ENCODE peak calls at places on chromosome 13, in seven cellular contexts. P is A549, V is GM23338, L is HepG2, Y is HCT116, A is K562, W is SK-N-SH. G is an unnamed sample. For H3K4me1, the result is how much of the 10 kb centered on the place peaks cover.

GRCh38 chr13:76425930-76426329 is 460.3 kb downstream of the KCTD12 start:
- DNase-seq in Y (no peak), L (no peak), V (no peak), P (no peak), W (no peak), A (no peak), G (no peak)

GRCh38 chr13:42821437-42821836 is 40.1 kb downstream of the FAM216B start:
- DNase-seq in L (no peak), P (no peak), V (no peak), W (no peak), Y (no peak), A (no peak), G (no peak)

GRCh38 chr13:80630685-80631121 is 289.8 kb upstream of the SPRY2 start:
- DNase-seq in W (no peak), Y (no peak), V (no peak), A (no peak), L (no peak), P (no peak), G (no peak)

GRCh38 chr13:73943137-73943964 is 190.9 kb downstream of the KLF12 start:
- DNase-seq in Y (no peak), A (no peak), P (no peak), V (no peak), W (peak), L (no peak), G (no peak)

GRCh38 chr13:59745395-59745788 is 418.3 kb downstream of the DIAPH3 start:
- DNase-seq in L (peak), P (no peak), Y (no peak), V (no peak), W (no peak), A (no peak), G (no peak)

GRCh38 chr13:36766295-36766694 is 52.7 kb upstream of the RFXAP start:
- DNase-seq in W (no peak), V (peak), Y (peak), P (peak), L (peak), A (no peak), G (no peak)

GRCh38 chr13:71864094-71864980 is 2.7 kb downstream of the DACH1 start:
- DNase-seq in A (no peak), W (peak), P (no peak), Y (no peak), V (peak), L (no peak), G (no peak)

GRCh38 chr13:108322206-108322824 is 52.8 kb downstream of the TNFSF13B start:
- DNase-seq in V (peak), W (peak), P (peak), A (peak), L (peak), Y (peak), G (peak)

GRCh38 chr13:60931858-60932546 is 483.6 kb downstream of the PCDH20 start:
- DNase-seq in L (peak), Y (no peak), A (no peak), V (no peak), W (no peak), P (peak), G (peak)

GRCh38 chr13:27728271-27728670 is 64.0 kb upstream of the GSX1 start:
- DNase-seq in L (no peak), W (no peak), A (no peak), P (peak), V (peak), Y (no peak), G (no peak)

GRCh38 chr13:76764429-76764828 is 121.8 kb downstream of the KCTD12 start:
- DNase-seq in Y (no peak), L (no peak), V (no peak), W (no peak), P (no peak), A (no peak), G (no peak)

GRCh38 chr13:38308736-38309135 is 40.9 kb upstream of the UFM1 start:
- DNase-seq in L (no peak), P (no peak), V (no peak), A (no peak), W (no peak), Y (no peak), G (no peak)

GRCh38 chr13:28743045-28743444 is 24.3 kb upstream of the SLC46A3 start:
- DNase-seq in A (no peak), V (no peak), P (no peak), Y (no peak), L (no peak), W (no peak), G (no peak)

GRCh38 chr13:44498969-44499368 is 77.2 kb downstream of the TSC22D1 start:
- DNase-seq in L (no peak), V (no peak), Y (no peak), W (no peak), A (no peak), P (no peak), G (no peak)

GRCh38 chr13:77800219-77800618 is 102.7 kb downstream of the SLAIN1 start:
- DNase-seq in V (no peak), L (no peak), W (no peak), Y (no peak), A (no peak), P (no peak), G (no peak)

GRCh38 chr13:65093352-65093751 is 2136.8 kb downstream of the PCDH9 start:
- DNase-seq in P (no peak), A (no peak), L (no peak), Y (no peak), W (peak), V (no peak), G (no peak)

GRCh38 chr13:114311387-114311786 is 2.9 kb upstream of the CHAMP1 start:
- DNase-seq in Y (no peak), A (no peak), L (no peak), P (no peak), V (no peak), W (no peak), G (no peak)

GRCh38 chr13:31204592-31204991 is 4.8 kb downstream of the B3GLCT start:
- DNase-seq in P (peak), V (no peak), L (peak), A (peak), W (peak), Y (peak), G (no peak)

GRCh38 chr13:112244495-112245177 is 131.5 kb upstream of the SPACA7 start:
- DNase-seq in Y (no peak), V (no peak), L (no peak), P (no peak), W (no peak), A (no peak), G (no peak)

GRCh38 chr13:80084086-80084676 is 256.7 kb downstream of the SPRY2 start:
- DNase-seq in Y (no peak), L (no peak), P (peak), W (no peak), V (peak), A (no peak), G (peak)

GRCh38 chr13:89465366-89465765 is 1794.2 kb downstream of the SLITRK5 start:
- DNase-seq in Y (peak), L (no peak), P (no peak), V (no peak), W (no peak), A (no peak), G (no peak)

GRCh38 chr13:108315273-108315672 is 45.8 kb downstream of the TNFSF13B start:
- DNase-seq in L (no peak), P (no peak), V (no peak), A (no peak), W (no peak), Y (no peak), G (no peak)

GRCh38 chr13:111973186-111974064 is 93.5 kb upstream of the SOX1 start:
- DNase-seq in A (no peak), W (no peak), P (no peak), V (no peak), L (no peak), Y (no peak), G (no peak)

GRCh38 chr13:36158606-36159005 is 27.4 kb upstream of the DCLK1 start:
- DNase-seq in Y (no peak), P (no peak), V (no peak), L (no peak), A (no peak), W (no peak), G (no peak)

GRCh38 chr13:114282143-114282685 is 813 bp downstream of the UPF3A start:
- DNase-seq in A (peak), V (peak), P (peak), Y (no peak), W (peak), L (peak), G (no peak)

GRCh38 chr13:34412817-34413365 is 529.2 kb upstream of the NBEA start:
- DNase-seq in V (no peak), P (peak), W (no peak), Y (no peak), A (no peak), L (no peak), G (no peak)

GRCh38 chr13:67574320-67575233 is 344.4 kb upstream of the PCDH9 start:
- DNase-seq in Y (no peak), L (no peak), V (no peak), A (no peak), P (no peak), W (no peak), G (no peak)

GRCh38 chr13:73059460-73060250 is 850 bp downstream of the KLF5 start:
- DNase-seq in L (peak), Y (no peak), P (no peak), W (no peak), V (peak), A (peak), G (no peak)

GRCh38 chr13:111514646-111515617 is 194.5 kb downstream of the TEX29 start:
- DNase-seq in W (no peak), Y (no peak), P (no peak), V (no peak), L (no peak), A (no peak), G (no peak)

GRCh38 chr13:98228661-98229349 is 51.7 kb upstream of the RNF113B start:
- DNase-seq in V (no peak), A (no peak), L (no peak), Y (no peak), P (no peak), W (no peak), G (no peak)

GRCh38 chr13:113735194-113735593 is 23.8 kb upstream of the TMEM255B start:
- DNase-seq in P (no peak), W (no peak), Y (no peak), V (no peak), A (no peak), L (no peak), G (no peak)

DNA sequence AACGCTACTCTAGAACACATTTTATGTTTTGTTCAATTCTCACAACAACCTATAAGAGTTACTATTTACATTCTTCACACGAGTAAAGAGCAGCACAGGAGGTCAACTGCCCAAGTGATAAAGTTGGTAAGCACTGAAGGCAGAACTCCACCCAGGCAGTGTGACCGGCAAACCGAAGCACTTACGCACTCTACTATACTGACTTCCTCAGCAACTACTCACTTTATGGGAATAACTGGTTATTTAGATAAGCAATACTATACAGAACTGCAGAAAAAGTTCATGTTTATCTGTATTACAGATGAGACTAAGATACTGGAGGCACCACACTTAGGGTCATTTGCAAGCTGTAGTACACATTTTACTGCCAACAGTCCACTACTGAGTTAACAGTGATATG is 28.8 kb downstream of the FOXO1 start:
- DNase-seq in L (no peak), V (no peak), P (no peak), W (no peak), Y (no peak), A (no peak), G (no peak)
- H3K4me1 ChIP-seq in L (under half), V (half or more), P (under half), W (under half), Y (under half), A (under half), G (under half)

DNA sequence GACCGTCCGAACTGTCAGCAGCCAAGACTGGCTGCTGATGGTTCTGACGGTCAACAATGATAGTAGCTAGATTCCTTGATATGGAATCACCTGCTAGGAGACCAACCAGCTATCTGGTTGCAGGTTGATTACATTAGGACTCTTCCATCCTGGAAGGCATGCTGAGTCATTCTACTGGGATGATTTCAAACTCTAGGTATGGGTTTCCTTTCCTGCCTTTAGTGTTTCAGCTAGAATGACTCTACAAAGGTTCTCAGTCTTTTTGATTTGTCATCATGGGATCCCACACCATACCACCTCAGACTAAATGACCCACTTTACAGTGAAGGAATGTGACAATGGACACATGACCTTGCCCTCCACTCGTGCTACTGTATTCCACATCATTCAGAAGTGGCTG is 138.1 kb upstream of the KL start:
- DNase-seq in V (no peak), Y (no peak), P (peak), W (no peak), A (no peak), L (no peak), G (no peak)
- TF ChIP-seq REST in V (no peak), Y (no peak), P (no peak), W (no peak), A (no peak), L (no peak), G (no peak)

DNA sequence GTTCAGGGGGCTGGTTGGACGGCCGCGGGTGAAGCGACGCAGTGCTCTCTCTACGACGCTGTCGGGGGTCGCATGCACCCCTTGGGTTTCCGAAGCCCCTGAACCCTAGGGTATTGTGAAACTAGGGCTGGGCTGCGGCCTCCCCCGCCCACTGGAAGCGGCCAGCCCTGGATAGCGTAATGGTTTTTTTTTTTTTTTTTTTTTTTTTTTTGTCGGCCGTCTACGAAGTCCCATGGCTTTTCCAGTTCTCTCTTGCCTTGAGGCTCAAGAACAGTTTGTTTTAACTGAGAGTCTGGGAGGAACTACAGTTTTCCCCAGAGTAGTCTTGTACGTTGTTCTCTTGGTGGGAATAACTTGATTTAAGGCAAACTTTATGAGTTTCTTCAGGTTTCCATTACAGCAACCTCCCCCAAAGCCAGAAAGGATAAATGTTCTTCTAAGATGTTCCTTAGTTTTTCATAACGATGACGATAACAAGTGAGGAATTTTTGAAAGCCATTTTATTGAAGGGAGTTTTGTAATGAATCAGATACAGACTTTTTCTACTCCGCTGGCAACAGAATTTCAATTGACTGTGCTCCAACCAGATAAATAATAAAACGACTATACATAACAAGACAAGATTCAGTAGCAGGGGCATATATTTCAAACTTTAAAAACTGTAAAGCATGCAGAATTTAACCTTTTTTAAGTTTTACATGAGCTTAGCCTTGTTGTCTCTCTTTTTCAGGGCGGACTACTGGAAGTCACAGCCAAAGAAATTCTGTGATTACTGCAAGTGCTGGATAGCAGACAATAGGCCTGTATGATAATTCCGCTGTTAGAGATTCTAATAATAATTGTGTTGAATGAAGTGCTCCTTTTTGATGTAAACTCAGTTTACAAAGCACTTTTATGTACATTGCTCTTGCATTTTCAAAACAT is 867 bp downstream of the WBP4 start:
- DNase-seq in L (no peak), A (peak), V (peak), W (no peak), Y (peak), P (no peak), G (no peak)
- H3K4me1 ChIP-seq in L (under half), A (under half), V (under half), W (under half), Y (half or more), P (under half), G (under half)

GRCh38 chr13:75418186-75418843 is 63.7 kb downstream of the TBC1D4 start:
- DNase-seq in A (no peak), P (no peak), Y (no peak), L (no peak), W (no peak), V (no peak), G (no peak)
- TF ChIP-seq REST in A (no peak), P (no peak), Y (no peak), L (no peak), W (no peak), V (no peak), G (no peak)

GRCh38 chr13:46596501-46596900 is 43.5 kb downstream of the LRCH1 start:
- DNase-seq in A (no peak), W (no peak), P (no peak), V (no peak), L (no peak), Y (no peak), G (no peak)
- H3K4me1 ChIP-seq in A (under half), W (under half), P (under half), V (under half), L (under half), Y (under half), G (under half)

DNA sequence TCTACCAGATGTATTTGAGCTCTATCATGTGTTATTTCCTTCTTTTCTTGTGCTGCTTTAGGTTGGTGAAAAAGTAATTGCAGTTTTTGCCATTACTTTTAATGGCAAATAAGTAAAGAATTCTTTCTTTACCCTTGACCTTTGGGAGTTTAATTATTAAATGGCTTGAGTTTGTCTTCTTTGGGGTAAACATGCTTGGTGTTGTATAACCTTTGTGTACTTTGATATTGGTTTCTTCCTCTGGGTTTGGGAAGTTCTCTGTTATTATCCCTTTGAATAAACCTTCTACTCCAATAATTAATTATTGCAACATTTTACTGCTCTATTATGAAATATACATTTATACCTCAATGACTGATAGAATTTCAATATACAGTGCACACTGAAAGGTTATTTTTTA is 709.4 kb downstream of the PCDH17 start:
- DNase-seq in A (no peak), P (no peak), V (no peak), W (no peak), L (peak), Y (no peak), G (no peak)
- TF ChIP-seq REST in A (no peak), P (no peak), V (no peak), W (no peak), L (no peak), Y (no peak), G (no peak)

DNA sequence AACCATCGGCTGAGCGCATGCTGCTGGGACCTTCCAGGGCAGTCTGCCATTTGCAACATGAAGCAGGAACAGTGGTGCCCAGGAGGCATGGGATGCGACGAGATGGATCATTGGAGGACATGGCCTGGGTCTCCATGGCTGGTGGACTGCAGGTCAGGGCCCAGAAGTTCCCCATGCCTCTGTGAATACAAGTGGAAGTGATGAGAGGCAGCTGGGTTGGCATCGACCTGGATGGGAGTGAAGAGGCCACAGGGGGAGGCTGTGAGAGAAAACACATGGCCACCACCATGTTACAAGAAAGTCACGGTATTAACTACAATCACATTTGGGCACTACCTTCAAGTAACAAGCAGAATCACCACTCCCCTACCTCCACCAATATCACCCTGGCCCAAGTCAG is 262.0 kb downstream of the FOXO1 start:
- DNase-seq in W (no peak), L (no peak), Y (no peak), A (no peak), P (no peak), V (no peak), G (no peak)
- H3K4me1 ChIP-seq in W (under half), L (half or more), Y (under half), A (under half), P (half or more), V (under half), G (under half)

DNA sequence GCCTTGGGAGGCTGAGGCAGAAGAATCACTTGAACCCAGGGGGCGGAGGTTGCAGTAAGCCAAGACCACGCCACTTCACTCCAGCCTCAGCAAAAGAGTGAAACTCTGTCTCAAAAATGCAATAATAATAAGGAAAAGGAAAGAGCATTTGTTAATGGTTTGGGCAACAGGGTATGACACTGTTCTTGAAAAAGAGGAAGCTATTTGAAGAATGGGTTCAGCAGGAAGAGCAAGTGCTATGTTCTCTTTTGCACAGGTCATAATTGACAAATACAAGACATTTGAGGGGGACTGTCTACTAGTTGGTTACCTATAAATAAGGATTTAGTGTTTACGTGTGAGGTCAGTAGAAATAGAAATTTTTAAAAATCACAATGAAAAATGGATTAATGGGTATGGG is 218.3 kb downstream of the DCT start:
- DNase-seq in V (no peak), W (no peak), L (no peak), A (no peak), P (no peak), Y (no peak), G (no peak)
- TF ChIP-seq REST in V (no peak), W (no peak), L (no peak), A (no peak), P (no peak), Y (no peak), G (no peak)

GRCh38 chr13:110124201-110124600 is 182.8 kb downstream of the COL4A1 start:
- DNase-seq in A (no peak), W (no peak), Y (no peak), P (no peak), L (no peak), V (no peak), G (no peak)
- H3K4me1 ChIP-seq in A (under half), W (under half), Y (under half), P (half or more), L (under half), V (under half), G (under half)